ENCODE peak calls at places on chromosomes 13 and 19, in nine cellular contexts. One of them, this sample, is unnamed. For H3K4me1, the result is how much of the 10 kb centered on the place peaks cover.

GRCh38 chr13:24613128-24613527 is 67.1 kb upstream of the ATP12A start:
- DNase-seq in psoas muscle: no peak
- DNase-seq in OCI-LY7: no peak
- DNase-seq in tibial nerve: no peak
- DNase-seq in neural progenitor cell: no peak
- DNase-seq in heart left ventricle: no peak
- DNase-seq in HCT116: no peak
- DNase-seq in RWPE2: no peak
- DNase-seq in thoracic aorta: no peak
- DNase-seq in this sample: no peak

GRCh38 chr19:39502640-39503417 is 4.1 kb downstream of the DLL3 start:
- DNase-seq in tibial nerve: no peak
- DNase-seq in OCI-LY7: peak
- DNase-seq in psoas muscle: peak
- DNase-seq in RWPE2: no peak
- DNase-seq in heart left ventricle: peak
- DNase-seq in HCT116: peak
- DNase-seq in neural progenitor cell: peak
- DNase-seq in thoracic aorta: no peak
- DNase-seq in this sample: peak

GRCh38 chr19:19185853-19186728 is 5.9 kb downstream of the BORCS8 start:
- DNase-seq in OCI-LY7: peak
- DNase-seq in psoas muscle: no peak
- DNase-seq in neural progenitor cell: peak
- DNase-seq in heart left ventricle: no peak
- DNase-seq in RWPE2: no peak
- DNase-seq in tibial nerve: no peak
- DNase-seq in thoracic aorta: no peak
- DNase-seq in HCT116: peak
- DNase-seq in this sample: peak

GRCh38 chr13:49184621-49185020 is 35.5 kb upstream of the MLNR start:
- DNase-seq in OCI-LY7: no peak
- DNase-seq in thoracic aorta: no peak
- DNase-seq in RWPE2: no peak
- DNase-seq in heart left ventricle: no peak
- DNase-seq in tibial nerve: no peak
- DNase-seq in HCT116: no peak
- DNase-seq in psoas muscle: no peak
- DNase-seq in neural progenitor cell: no peak
- DNase-seq in this sample: no peak

GRCh38 chr19:51365211-51366049 is 758 bp downstream of the ETFB start:
- DNase-seq in neural progenitor cell: no peak
- DNase-seq in thoracic aorta: no peak
- DNase-seq in RWPE2: no peak
- DNase-seq in HCT116: no peak
- DNase-seq in heart left ventricle: no peak
- DNase-seq in OCI-LY7: peak
- DNase-seq in psoas muscle: peak
- DNase-seq in tibial nerve: no peak
- DNase-seq in this sample: peak

GRCh38 chr19:32624410-32624809 is 43.4 kb downstream of the PDCD5 start:
- DNase-seq in psoas muscle: no peak
- DNase-seq in heart left ventricle: no peak
- DNase-seq in HCT116: no peak
- DNase-seq in RWPE2: no peak
- DNase-seq in neural progenitor cell: no peak
- DNase-seq in thoracic aorta: no peak
- DNase-seq in tibial nerve: no peak
- DNase-seq in OCI-LY7: no peak
- DNase-seq in this sample: no peak

GRCh38 chr13:49023441-49023840 is 47.7 kb downstream of the FNDC3A start:
- DNase-seq in OCI-LY7: no peak
- DNase-seq in thoracic aorta: no peak
- DNase-seq in RWPE2: no peak
- DNase-seq in tibial nerve: no peak
- DNase-seq in neural progenitor cell: no peak
- DNase-seq in HCT116: peak
- DNase-seq in heart left ventricle: no peak
- DNase-seq in psoas muscle: no peak
- DNase-seq in this sample: peak

GRCh38 chr13:49108204-49108603 is 111.9 kb upstream of the MLNR start:
- DNase-seq in neural progenitor cell: no peak
- DNase-seq in heart left ventricle: no peak
- DNase-seq in psoas muscle: no peak
- DNase-seq in OCI-LY7: no peak
- DNase-seq in thoracic aorta: no peak
- DNase-seq in HCT116: no peak
- DNase-seq in tibial nerve: no peak
- DNase-seq in RWPE2: no peak
- DNase-seq in this sample: no peak

GRCh38 chr13:102195566-102196462 is 206.0 kb downstream of the FGF14 start:
- DNase-seq in psoas muscle: no peak
- DNase-seq in tibial nerve: no peak
- DNase-seq in heart left ventricle: no peak
- DNase-seq in neural progenitor cell: no peak
- DNase-seq in thoracic aorta: no peak
- DNase-seq in RWPE2: no peak
- DNase-seq in OCI-LY7: no peak
- DNase-seq in HCT116: no peak
- DNase-seq in this sample: no peak

GRCh38 chr19:33374406-33374703 is 846 bp downstream of the CEBPG start:
- DNase-seq in HCT116: no peak
- DNase-seq in heart left ventricle: no peak
- DNase-seq in neural progenitor cell: peak
- DNase-seq in thoracic aorta: no peak
- DNase-seq in tibial nerve: no peak
- DNase-seq in RWPE2: no peak
- DNase-seq in OCI-LY7: peak
- DNase-seq in psoas muscle: peak
- DNase-seq in this sample: peak

GRCh38 chr13:21047087-21047486 is 14.3 kb downstream of the LATS2 start:
- DNase-seq in psoas muscle: peak
- DNase-seq in HCT116: no peak
- DNase-seq in neural progenitor cell: no peak
- DNase-seq in tibial nerve: no peak
- DNase-seq in heart left ventricle: no peak
- DNase-seq in OCI-LY7: no peak
- DNase-seq in thoracic aorta: no peak
- DNase-seq in RWPE2: no peak
- DNase-seq in this sample: peak

GRCh38 chr19:40603071-40603718 is 2.0 kb downstream of the LTBP4 start:
- DNase-seq in OCI-LY7: no peak
- DNase-seq in tibial nerve: no peak
- DNase-seq in heart left ventricle: no peak
- DNase-seq in psoas muscle: no peak
- DNase-seq in HCT116: no peak
- DNase-seq in thoracic aorta: no peak
- DNase-seq in RWPE2: no peak
- DNase-seq in neural progenitor cell: peak
- DNase-seq in this sample: peak

GRCh38 chr19:33505823-33506222 is 15.8 kb downstream of the PEPD start:
- DNase-seq in psoas muscle: no peak
- DNase-seq in thoracic aorta: no peak
- DNase-seq in HCT116: no peak
- DNase-seq in heart left ventricle: no peak
- DNase-seq in tibial nerve: no peak
- DNase-seq in RWPE2: no peak
- DNase-seq in OCI-LY7: no peak
- DNase-seq in neural progenitor cell: no peak
- DNase-seq in this sample: no peak

GRCh38 chr19:48656840-48657474 is 11.0 kb upstream of the CA11 start:
- DNase-seq in tibial nerve: peak
- DNase-seq in RWPE2: no peak
- DNase-seq in heart left ventricle: no peak
- DNase-seq in HCT116: no peak
- DNase-seq in psoas muscle: no peak
- DNase-seq in thoracic aorta: no peak
- DNase-seq in OCI-LY7: no peak
- DNase-seq in neural progenitor cell: no peak
- DNase-seq in this sample: no peak

GRCh38 chr19:10830941-10831779 is 4.9 kb downstream of the TMED1 start:
- DNase-seq in neural progenitor cell: no peak
- DNase-seq in thoracic aorta: no peak
- DNase-seq in tibial nerve: no peak
- DNase-seq in RWPE2: no peak
- DNase-seq in OCI-LY7: no peak
- DNase-seq in HCT116: no peak
- DNase-seq in heart left ventricle: no peak
- DNase-seq in psoas muscle: no peak
- DNase-seq in this sample: no peak

GRCh38 chr19:10831980-10832658 is 3.9 kb downstream of the TMED1 start:
- DNase-seq in neural progenitor cell: no peak
- DNase-seq in thoracic aorta: no peak
- DNase-seq in HCT116: no peak
- DNase-seq in heart left ventricle: no peak
- DNase-seq in tibial nerve: no peak
- DNase-seq in RWPE2: no peak
- DNase-seq in psoas muscle: no peak
- DNase-seq in OCI-LY7: no peak
- DNase-seq in this sample: no peak

GRCh38 chr19:10829967-10830366 is 6.0 kb downstream of the TMED1 start:
- DNase-seq in thoracic aorta: no peak
- DNase-seq in neural progenitor cell: no peak
- DNase-seq in RWPE2: no peak
- DNase-seq in tibial nerve: no peak
- DNase-seq in heart left ventricle: no peak
- DNase-seq in OCI-LY7: no peak
- DNase-seq in HCT116: no peak
- DNase-seq in psoas muscle: no peak
- DNase-seq in this sample: no peak

GRCh38 chr19:10828981-10829821 is 6.8 kb downstream of the TMED1 start:
- DNase-seq in psoas muscle: no peak
- DNase-seq in RWPE2: no peak
- DNase-seq in heart left ventricle: no peak
- DNase-seq in thoracic aorta: no peak
- DNase-seq in OCI-LY7: peak
- DNase-seq in tibial nerve: no peak
- DNase-seq in HCT116: no peak
- DNase-seq in neural progenitor cell: peak
- DNase-seq in this sample: peak

GRCh38 chr19:10830370-10830769 is 5.6 kb downstream of the TMED1 start:
- DNase-seq in RWPE2: no peak
- DNase-seq in HCT116: no peak
- DNase-seq in thoracic aorta: no peak
- DNase-seq in OCI-LY7: no peak
- DNase-seq in tibial nerve: no peak
- DNase-seq in heart left ventricle: no peak
- DNase-seq in psoas muscle: no peak
- DNase-seq in neural progenitor cell: no peak
- DNase-seq in this sample: no peak
- H3K4me1 ChIP-seq in RWPE2: under half
- H3K4me1 ChIP-seq in HCT116: under half
- H3K4me1 ChIP-seq in thoracic aorta: under half
- H3K4me1 ChIP-seq in OCI-LY7: under half
- H3K4me1 ChIP-seq in tibial nerve: under half
- H3K4me1 ChIP-seq in heart left ventricle: under half
- H3K4me1 ChIP-seq in psoas muscle: under half
- H3K4me1 ChIP-seq in neural progenitor cell: under half
- H3K4me1 ChIP-seq in this sample: under half

DNA sequence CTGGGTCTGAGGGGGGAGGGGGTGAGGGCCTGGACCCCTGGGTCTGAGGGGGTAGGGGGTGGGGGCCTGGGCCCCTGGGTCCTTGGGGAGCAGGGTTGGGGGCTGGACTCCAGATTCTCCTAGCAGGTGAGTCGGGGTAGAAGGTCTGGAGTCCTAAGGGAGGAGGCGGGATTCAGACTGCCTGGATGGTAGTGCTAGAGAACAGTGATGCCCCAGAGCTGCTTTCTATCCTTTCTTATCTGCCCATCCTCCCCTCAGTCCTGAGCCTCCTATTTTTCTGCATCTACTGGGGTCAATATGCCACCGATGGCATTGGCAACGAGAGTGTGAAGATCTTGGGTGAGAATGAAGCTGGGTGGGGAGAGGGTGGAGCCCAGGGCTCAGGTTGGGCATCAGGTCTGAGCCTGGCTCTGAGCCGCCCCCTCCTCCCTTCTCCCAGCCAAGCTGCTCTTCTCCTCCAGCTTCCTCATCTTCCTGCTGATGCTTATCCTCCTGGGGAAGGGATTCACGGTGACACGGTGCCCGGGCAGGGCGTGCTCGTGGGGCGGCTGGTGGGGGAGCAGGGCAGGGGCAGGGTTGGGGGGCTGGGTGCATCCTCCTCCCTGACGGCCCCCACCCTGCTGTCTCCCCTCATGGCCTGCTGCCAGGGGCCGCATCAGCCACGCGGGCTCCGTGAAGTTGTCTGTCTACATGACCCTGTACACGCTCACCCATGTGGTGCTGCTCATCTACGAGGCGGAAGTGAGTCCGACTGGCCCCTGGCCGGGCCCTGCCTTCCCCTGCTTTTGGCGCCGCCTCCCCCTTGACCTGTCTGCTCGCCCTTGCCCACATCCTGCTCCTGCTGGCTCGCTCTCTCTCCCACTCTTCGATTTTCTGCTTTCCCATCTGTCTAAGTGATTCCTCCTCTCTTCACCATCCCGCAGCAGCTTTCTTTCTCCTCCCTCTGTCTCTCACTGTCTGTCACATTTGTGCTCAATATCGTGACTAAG is 3.4 kb downstream of the TMEM145 start:
- DNase-seq in neural progenitor cell: no peak
- DNase-seq in HCT116: no peak
- DNase-seq in RWPE2: no peak
- DNase-seq in OCI-LY7: peak
- DNase-seq in thoracic aorta: no peak
- DNase-seq in heart left ventricle: no peak
- DNase-seq in psoas muscle: no peak
- DNase-seq in tibial nerve: no peak
- DNase-seq in this sample: peak
- H3K4me1 ChIP-seq in neural progenitor cell: under half
- H3K4me1 ChIP-seq in HCT116: under half
- H3K4me1 ChIP-seq in RWPE2: under half
- H3K4me1 ChIP-seq in OCI-LY7: under half
- H3K4me1 ChIP-seq in thoracic aorta: under half
- H3K4me1 ChIP-seq in heart left ventricle: under half
- H3K4me1 ChIP-seq in psoas muscle: under half
- H3K4me1 ChIP-seq in tibial nerve: under half
- H3K4me1 ChIP-seq in this sample: under half

GRCh38 chr13:51729853-51730553 is 74.0 kb downstream of the DHRS12 start:
- DNase-seq in thoracic aorta: peak
- DNase-seq in neural progenitor cell: no peak
- DNase-seq in heart left ventricle: no peak
- DNase-seq in psoas muscle: peak
- DNase-seq in OCI-LY7: no peak
- DNase-seq in HCT116: no peak
- DNase-seq in RWPE2: no peak
- DNase-seq in tibial nerve: no peak
- DNase-seq in this sample: no peak
- H3K4me1 ChIP-seq in thoracic aorta: under half
- H3K4me1 ChIP-seq in neural progenitor cell: under half
- H3K4me1 ChIP-seq in heart left ventricle: under half
- H3K4me1 ChIP-seq in psoas muscle: under half
- H3K4me1 ChIP-seq in OCI-LY7: under half
- H3K4me1 ChIP-seq in HCT116: under half
- H3K4me1 ChIP-seq in RWPE2: under half
- H3K4me1 ChIP-seq in tibial nerve: half or more
- H3K4me1 ChIP-seq in this sample: under half

DNA sequence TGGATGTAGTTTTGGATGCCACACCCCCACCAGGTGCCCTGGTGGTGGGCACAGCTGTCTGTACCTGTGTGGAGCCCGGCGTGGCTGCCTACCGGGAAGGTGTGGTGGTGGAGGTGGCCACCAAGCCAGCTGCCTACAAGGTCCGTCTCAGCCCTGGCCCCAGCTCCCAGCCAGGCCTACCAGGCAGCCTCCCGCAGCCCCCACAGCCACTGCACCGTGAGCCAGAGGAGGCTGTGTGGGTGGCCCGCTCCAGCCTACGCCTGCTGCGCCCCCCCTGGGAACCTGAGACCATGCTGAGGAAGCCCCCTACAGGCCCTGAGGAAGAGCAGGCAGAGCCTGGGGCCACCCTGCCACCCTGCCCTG is 3.5 kb downstream of the CIC start:
- DNase-seq in RWPE2: peak
- DNase-seq in OCI-LY7: no peak
- DNase-seq in neural progenitor cell: no peak
- DNase-seq in HCT116: no peak
- DNase-seq in heart left ventricle: no peak
- DNase-seq in thoracic aorta: no peak
- DNase-seq in psoas muscle: peak
- DNase-seq in tibial nerve: no peak
- DNase-seq in this sample: no peak
- H3K4me1 ChIP-seq in RWPE2: under half
- H3K4me1 ChIP-seq in OCI-LY7: under half
- H3K4me1 ChIP-seq in neural progenitor cell: under half
- H3K4me1 ChIP-seq in HCT116: under half
- H3K4me1 ChIP-seq in heart left ventricle: half or more
- H3K4me1 ChIP-seq in thoracic aorta: under half
- H3K4me1 ChIP-seq in psoas muscle: half or more
- H3K4me1 ChIP-seq in tibial nerve: half or more
- H3K4me1 ChIP-seq in this sample: under half

This sample was measured in Karpas-422.